ENCODE peak calls at places on chromosomes 4 and X, in six cellular contexts. One of them, this sample, is unnamed.

GRCh38 chr4:165580379-165580905 is 201.6 kb downstream of the CPE start:
- DNase-seq in upper lobe of right lung: no peak
- DNase-seq in nucleus accumbens: no peak
- DNase-seq in activated CD4-positive, alpha-beta T cell treated with anti-CD3 and anti-CD28 coated beads, Interleukin-2, amount 50 U/mL, for 1 hour: no peak
- DNase-seq in posterior cingulate gyrus: no peak
- DNase-seq in bronchial epithelial cell: peak
- DNase-seq in this sample: no peak

GRCh38 chr4:23333946-23334878 is 555.6 kb downstream of the PPARGC1A start:
- DNase-seq in upper lobe of right lung: no peak
- DNase-seq in nucleus accumbens: peak
- DNase-seq in activated CD4-positive, alpha-beta T cell treated with anti-CD3 and anti-CD28 coated beads, Interleukin-2, amount 50 U/mL, for 1 hour: peak
- DNase-seq in posterior cingulate gyrus: no peak
- DNase-seq in bronchial epithelial cell: peak
- DNase-seq in this sample: peak

GRCh38 chr4:177494791-177495190 is 52.6 kb upstream of the AGA start:
- DNase-seq in upper lobe of right lung: no peak
- DNase-seq in nucleus accumbens: no peak
- DNase-seq in activated CD4-positive, alpha-beta T cell treated with anti-CD3 and anti-CD28 coated beads, Interleukin-2, amount 50 U/mL, for 1 hour: no peak
- DNase-seq in posterior cingulate gyrus: no peak
- DNase-seq in bronchial epithelial cell: no peak
- DNase-seq in this sample: no peak

GRCh38 chr4:137543650-137544049 is 11.4 kb upstream of the PCDH18 start:
- DNase-seq in upper lobe of right lung: no peak
- DNase-seq in nucleus accumbens: no peak
- DNase-seq in activated CD4-positive, alpha-beta T cell treated with anti-CD3 and anti-CD28 coated beads, Interleukin-2, amount 50 U/mL, for 1 hour: no peak
- DNase-seq in posterior cingulate gyrus: no peak
- DNase-seq in bronchial epithelial cell: no peak
- DNase-seq in this sample: no peak

GRCh38 chr4:23717528-23718248 is 172.2 kb downstream of the PPARGC1A start:
- DNase-seq in upper lobe of right lung: no peak
- DNase-seq in nucleus accumbens: no peak
- DNase-seq in activated CD4-positive, alpha-beta T cell treated with anti-CD3 and anti-CD28 coated beads, Interleukin-2, amount 50 U/mL, for 1 hour: no peak
- DNase-seq in posterior cingulate gyrus: no peak
- DNase-seq in bronchial epithelial cell: peak
- DNase-seq in this sample: no peak

GRCh38 chr4:98887137-98887536 is 41.8 kb downstream of the EIF4E start:
- DNase-seq in upper lobe of right lung: no peak
- DNase-seq in nucleus accumbens: no peak
- DNase-seq in activated CD4-positive, alpha-beta T cell treated with anti-CD3 and anti-CD28 coated beads, Interleukin-2, amount 50 U/mL, for 1 hour: no peak
- DNase-seq in posterior cingulate gyrus: no peak
- DNase-seq in bronchial epithelial cell: no peak
- DNase-seq in this sample: no peak

GRCh38 chrX:69221239-69222102 is 56.2 kb upstream of the PJA1 start:
- DNase-seq in upper lobe of right lung: no peak
- DNase-seq in nucleus accumbens: no peak
- DNase-seq in activated CD4-positive, alpha-beta T cell treated with anti-CD3 and anti-CD28 coated beads, Interleukin-2, amount 50 U/mL, for 1 hour: no peak
- DNase-seq in posterior cingulate gyrus: no peak
- DNase-seq in bronchial epithelial cell: no peak
- DNase-seq in this sample: no peak

GRCh38 chrX:97389761-97390192 is 506.1 kb downstream of the RPA4 start:
- DNase-seq in upper lobe of right lung: no peak
- DNase-seq in nucleus accumbens: no peak
- DNase-seq in activated CD4-positive, alpha-beta T cell treated with anti-CD3 and anti-CD28 coated beads, Interleukin-2, amount 50 U/mL, for 1 hour: no peak
- DNase-seq in posterior cingulate gyrus: no peak
- DNase-seq in bronchial epithelial cell: peak
- DNase-seq in this sample: no peak

GRCh38 chr4:185955817-185956542 is 113.0 kb upstream of the TLR3 start:
- DNase-seq in upper lobe of right lung: no peak
- DNase-seq in nucleus accumbens: peak
- DNase-seq in activated CD4-positive, alpha-beta T cell treated with anti-CD3 and anti-CD28 coated beads, Interleukin-2, amount 50 U/mL, for 1 hour: no peak
- DNase-seq in posterior cingulate gyrus: peak
- DNase-seq in bronchial epithelial cell: no peak
- DNase-seq in this sample: no peak

GRCh38 chrX:85113746-85114145 is 110.1 kb downstream of the APOOL start:
- DNase-seq in upper lobe of right lung: no peak
- DNase-seq in nucleus accumbens: no peak
- DNase-seq in activated CD4-positive, alpha-beta T cell treated with anti-CD3 and anti-CD28 coated beads, Interleukin-2, amount 50 U/mL, for 1 hour: no peak
- DNase-seq in posterior cingulate gyrus: no peak
- DNase-seq in bronchial epithelial cell: no peak
- DNase-seq in this sample: no peak

GRCh38 chrX:28610746-28611145 is 23.5 kb downstream of the IL1RAPL1 start:
- DNase-seq in upper lobe of right lung: no peak
- DNase-seq in nucleus accumbens: no peak
- DNase-seq in activated CD4-positive, alpha-beta T cell treated with anti-CD3 and anti-CD28 coated beads, Interleukin-2, amount 50 U/mL, for 1 hour: no peak
- DNase-seq in posterior cingulate gyrus: no peak
- DNase-seq in bronchial epithelial cell: no peak
- DNase-seq in this sample: no peak

GRCh38 chr4:26719954-26720552 is 136.2 kb downstream of the TBC1D19 start:
- DNase-seq in upper lobe of right lung: no peak
- DNase-seq in nucleus accumbens: no peak
- DNase-seq in activated CD4-positive, alpha-beta T cell treated with anti-CD3 and anti-CD28 coated beads, Interleukin-2, amount 50 U/mL, for 1 hour: no peak
- DNase-seq in posterior cingulate gyrus: no peak
- DNase-seq in bronchial epithelial cell: peak
- DNase-seq in this sample: no peak

GRCh38 chr4:2363951-2364653 is 54.3 kb downstream of the ZFYVE28 start:
- DNase-seq in upper lobe of right lung: peak
- DNase-seq in nucleus accumbens: no peak
- DNase-seq in activated CD4-positive, alpha-beta T cell treated with anti-CD3 and anti-CD28 coated beads, Interleukin-2, amount 50 U/mL, for 1 hour: no peak
- DNase-seq in posterior cingulate gyrus: peak
- DNase-seq in bronchial epithelial cell: no peak
- DNase-seq in this sample: no peak

GRCh38 chr4:15003441-15003890 is 1.2 kb downstream of the CPEB2 start:
- DNase-seq in upper lobe of right lung: peak
- DNase-seq in nucleus accumbens: no peak
- DNase-seq in activated CD4-positive, alpha-beta T cell treated with anti-CD3 and anti-CD28 coated beads, Interleukin-2, amount 50 U/mL, for 1 hour: peak
- DNase-seq in posterior cingulate gyrus: peak
- DNase-seq in bronchial epithelial cell: peak
- DNase-seq in this sample: peak

GRCh38 chr4:150579591-150580234 is 2.2 kb upstream of the MAB21L2 start:
- DNase-seq in upper lobe of right lung: no peak
- DNase-seq in nucleus accumbens: no peak
- DNase-seq in activated CD4-positive, alpha-beta T cell treated with anti-CD3 and anti-CD28 coated beads, Interleukin-2, amount 50 U/mL, for 1 hour: no peak
- DNase-seq in posterior cingulate gyrus: peak
- DNase-seq in bronchial epithelial cell: no peak
- DNase-seq in this sample: no peak

GRCh38 chr4:112645541-112646329 is 8.8 kb downstream of the LARP7 start:
- DNase-seq in upper lobe of right lung: no peak
- DNase-seq in nucleus accumbens: no peak
- DNase-seq in activated CD4-positive, alpha-beta T cell treated with anti-CD3 and anti-CD28 coated beads, Interleukin-2, amount 50 U/mL, for 1 hour: no peak
- DNase-seq in posterior cingulate gyrus: no peak
- DNase-seq in bronchial epithelial cell: no peak
- DNase-seq in this sample: no peak

GRCh38 chr4:102869569-102870227 is 906 bp downstream of the CISD2 start:
- DNase-seq in upper lobe of right lung: no peak
- DNase-seq in nucleus accumbens: no peak
- DNase-seq in activated CD4-positive, alpha-beta T cell treated with anti-CD3 and anti-CD28 coated beads, Interleukin-2, amount 50 U/mL, for 1 hour: no peak
- DNase-seq in posterior cingulate gyrus: no peak
- DNase-seq in bronchial epithelial cell: no peak
- DNase-seq in this sample: no peak

GRCh38 chr4:20764353-20764752 is 64.1 kb downstream of the PACRGL start:
- DNase-seq in upper lobe of right lung: no peak
- DNase-seq in nucleus accumbens: no peak
- DNase-seq in activated CD4-positive, alpha-beta T cell treated with anti-CD3 and anti-CD28 coated beads, Interleukin-2, amount 50 U/mL, for 1 hour: no peak
- DNase-seq in posterior cingulate gyrus: no peak
- DNase-seq in bronchial epithelial cell: peak
- DNase-seq in this sample: no peak

GRCh38 chrX:149512225-149512885 is 7.2 kb upstream of the IDS start:
- DNase-seq in upper lobe of right lung: peak
- DNase-seq in nucleus accumbens: peak
- DNase-seq in activated CD4-positive, alpha-beta T cell treated with anti-CD3 and anti-CD28 coated beads, Interleukin-2, amount 50 U/mL, for 1 hour: peak
- DNase-seq in posterior cingulate gyrus: peak
- DNase-seq in bronchial epithelial cell: peak
- DNase-seq in this sample: peak

GRCh38 chr4:117783716-117784115 is 250.6 kb upstream of the NDST3 start:
- DNase-seq in upper lobe of right lung: no peak
- DNase-seq in nucleus accumbens: no peak
- DNase-seq in activated CD4-positive, alpha-beta T cell treated with anti-CD3 and anti-CD28 coated beads, Interleukin-2, amount 50 U/mL, for 1 hour: no peak
- DNase-seq in posterior cingulate gyrus: no peak
- DNase-seq in bronchial epithelial cell: peak
- DNase-seq in this sample: no peak

GRCh38 chr4:173652283-173652931 is 122.4 kb upstream of the HAND2 start:
- DNase-seq in upper lobe of right lung: no peak
- DNase-seq in nucleus accumbens: no peak
- DNase-seq in activated CD4-positive, alpha-beta T cell treated with anti-CD3 and anti-CD28 coated beads, Interleukin-2, amount 50 U/mL, for 1 hour: no peak
- DNase-seq in posterior cingulate gyrus: no peak
- DNase-seq in bronchial epithelial cell: no peak
- DNase-seq in this sample: no peak

GRCh38 chr4:183444953-183445543 is 612 bp downstream of the CDKN2AIP start:
- DNase-seq in upper lobe of right lung: peak
- DNase-seq in nucleus accumbens: no peak
- DNase-seq in activated CD4-positive, alpha-beta T cell treated with anti-CD3 and anti-CD28 coated beads, Interleukin-2, amount 50 U/mL, for 1 hour: no peak
- DNase-seq in posterior cingulate gyrus: no peak
- DNase-seq in bronchial epithelial cell: peak
- DNase-seq in this sample: no peak

GRCh38 chr4:58163172-58163571 is 1053.0 kb upstream of the IGFBP7 start:
- DNase-seq in upper lobe of right lung: no peak
- DNase-seq in nucleus accumbens: no peak
- DNase-seq in activated CD4-positive, alpha-beta T cell treated with anti-CD3 and anti-CD28 coated beads, Interleukin-2, amount 50 U/mL, for 1 hour: no peak
- DNase-seq in posterior cingulate gyrus: no peak
- DNase-seq in bronchial epithelial cell: no peak
- DNase-seq in this sample: no peak

GRCh38 chr4:81758865-81759264 is 287.2 kb upstream of the RASGEF1B start:
- DNase-seq in upper lobe of right lung: no peak
- DNase-seq in nucleus accumbens: no peak
- DNase-seq in activated CD4-positive, alpha-beta T cell treated with anti-CD3 and anti-CD28 coated beads, Interleukin-2, amount 50 U/mL, for 1 hour: no peak
- DNase-seq in posterior cingulate gyrus: no peak
- DNase-seq in bronchial epithelial cell: no peak
- DNase-seq in this sample: no peak

GRCh38 chrX:72297953-72298730 is 7.6 kb downstream of the CITED1 start:
- DNase-seq in upper lobe of right lung: no peak
- DNase-seq in nucleus accumbens: no peak
- DNase-seq in activated CD4-positive, alpha-beta T cell treated with anti-CD3 and anti-CD28 coated beads, Interleukin-2, amount 50 U/mL, for 1 hour: no peak
- DNase-seq in posterior cingulate gyrus: no peak
- DNase-seq in bronchial epithelial cell: peak
- DNase-seq in this sample: no peak

GRCh38 chrX:3550160-3550765 is 163.2 kb downstream of the PRKX start:
- DNase-seq in upper lobe of right lung: no peak
- DNase-seq in nucleus accumbens: no peak
- DNase-seq in activated CD4-positive, alpha-beta T cell treated with anti-CD3 and anti-CD28 coated beads, Interleukin-2, amount 50 U/mL, for 1 hour: no peak
- DNase-seq in posterior cingulate gyrus: no peak
- DNase-seq in bronchial epithelial cell: peak
- DNase-seq in this sample: no peak

GRCh38 chr4:187179086-187180070 is 455.7 kb upstream of the FAT1 start:
- DNase-seq in upper lobe of right lung: no peak
- DNase-seq in nucleus accumbens: no peak
- DNase-seq in activated CD4-positive, alpha-beta T cell treated with anti-CD3 and anti-CD28 coated beads, Interleukin-2, amount 50 U/mL, for 1 hour: no peak
- DNase-seq in posterior cingulate gyrus: no peak
- DNase-seq in bronchial epithelial cell: no peak
- DNase-seq in this sample: no peak

GRCh38 chr4:2042207-2042946 is 16.8 kb upstream of the NAT8L start:
- DNase-seq in upper lobe of right lung: peak
- DNase-seq in nucleus accumbens: no peak
- DNase-seq in activated CD4-positive, alpha-beta T cell treated with anti-CD3 and anti-CD28 coated beads, Interleukin-2, amount 50 U/mL, for 1 hour: peak
- DNase-seq in posterior cingulate gyrus: peak
- DNase-seq in bronchial epithelial cell: no peak
- DNase-seq in this sample: peak

GRCh38 chrX:38220936-38221386 is 290 bp upstream of the SRPX start:
- DNase-seq in upper lobe of right lung: no peak
- DNase-seq in nucleus accumbens: no peak
- DNase-seq in activated CD4-positive, alpha-beta T cell treated with anti-CD3 and anti-CD28 coated beads, Interleukin-2, amount 50 U/mL, for 1 hour: no peak
- DNase-seq in posterior cingulate gyrus: no peak
- DNase-seq in bronchial epithelial cell: no peak
- DNase-seq in this sample: no peak

GRCh38 chr4:185464887-185465286 is 6.6 kb downstream of the CCDC110 start:
- DNase-seq in upper lobe of right lung: no peak
- DNase-seq in nucleus accumbens: no peak
- DNase-seq in activated CD4-positive, alpha-beta T cell treated with anti-CD3 and anti-CD28 coated beads, Interleukin-2, amount 50 U/mL, for 1 hour: no peak
- DNase-seq in posterior cingulate gyrus: no peak
- DNase-seq in bronchial epithelial cell: no peak
- DNase-seq in this sample: no peak

GRCh38 chr4:131603705-131604104 is 1545.4 kb upstream of the PCDH10 start:
- DNase-seq in upper lobe of right lung: no peak
- DNase-seq in nucleus accumbens: no peak
- DNase-seq in activated CD4-positive, alpha-beta T cell treated with anti-CD3 and anti-CD28 coated beads, Interleukin-2, amount 50 U/mL, for 1 hour: no peak
- DNase-seq in posterior cingulate gyrus: no peak
- DNase-seq in bronchial epithelial cell: peak
- DNase-seq in this sample: no peak

GRCh38 chr4:144967161-144967560 is 130.8 kb downstream of the ANAPC10 start:
- DNase-seq in upper lobe of right lung: no peak
- DNase-seq in nucleus accumbens: no peak
- DNase-seq in activated CD4-positive, alpha-beta T cell treated with anti-CD3 and anti-CD28 coated beads, Interleukin-2, amount 50 U/mL, for 1 hour: no peak
- DNase-seq in posterior cingulate gyrus: no peak
- DNase-seq in bronchial epithelial cell: peak
- DNase-seq in this sample: peak

GRCh38 chr4:26916195-26916594 is 55.6 kb downstream of the STIM2 start:
- DNase-seq in upper lobe of right lung: no peak
- DNase-seq in nucleus accumbens: no peak
- DNase-seq in activated CD4-positive, alpha-beta T cell treated with anti-CD3 and anti-CD28 coated beads, Interleukin-2, amount 50 U/mL, for 1 hour: no peak
- DNase-seq in posterior cingulate gyrus: no peak
- DNase-seq in bronchial epithelial cell: no peak
- DNase-seq in this sample: no peak

GRCh38 chr4:166091914-166092510 is 219.0 kb downstream of the TLL1 start:
- DNase-seq in upper lobe of right lung: no peak
- DNase-seq in nucleus accumbens: no peak
- DNase-seq in activated CD4-positive, alpha-beta T cell treated with anti-CD3 and anti-CD28 coated beads, Interleukin-2, amount 50 U/mL, for 1 hour: no peak
- DNase-seq in posterior cingulate gyrus: no peak
- DNase-seq in bronchial epithelial cell: peak
- DNase-seq in this sample: no peak

This sample was measured in CD4-positive, CD25-positive, alpha-beta regulatory T cell.